ENCODE peak calls at places on chromosomes 11 and 22, in five cellular contexts. X is T47D; B is T-helper 9 cell; J is stimulated activated CD8-positive, alpha-beta memory T cell treated with anti-CD3 and anti-CD28 coated beads, Interleukin-4, amount 100 ng/mL, for 1 hour; Q is T-helper 2 cell. N is an unnamed sample.

GRCh38 chr11:33033493-33033892 is 5.9 kb upstream of the TCP11L1 start:
- DNase-seq in Q (no peak), B (no peak), J (no peak), X (no peak), N (no peak)

GRCh38 chr22:29310863-29311339 is 4.5 kb downstream of the GAS2L1 start:
- DNase-seq in B (peak; percentile 18), X (no peak), Q (peak; percentile 43), J (peak; percentile 22), N (peak; percentile 73)

GRCh38 chr11:64489831-64490441 is 101.1 kb upstream of the SLC22A12 start:
- DNase-seq in J (no peak), B (peak; percentile 21), X (peak; percentile 74), Q (peak; percentile 38), N (peak; percentile 18)

GRCh38 chr11:69385832-69386415 is 92.0 kb downstream of the MYEOV start:
- DNase-seq in B (no peak), J (no peak), Q (no peak), X (no peak), N (no peak)

GRCh38 chr11:1928891-1929541 is 9.5 kb downstream of the TNNT3 start:
- DNase-seq in B (no peak), J (no peak), X (no peak), Q (no peak), N (no peak)

GRCh38 chr11:17351171-17351509 is 460 bp upstream of the NCR3LG1 start:
- DNase-seq in Q (no peak), B (no peak), X (no peak), J (no peak), N (no peak)

GRCh38 chr11:14373941-14374646 is 15.1 kb upstream of the RRAS2 start:
- DNase-seq in B (no peak), Q (peak; percentile 30), J (no peak), X (peak; percentile 7), N (no peak)

GRCh38 chr11:128172046-128172878 is 415.1 kb downstream of the ETS1 start:
- DNase-seq in X (peak; percentile 91), Q (peak; percentile 83), B (peak; percentile 87), J (peak; percentile 78), N (peak; percentile 56)

GRCh38 chr11:94762208-94762607 is 5.9 kb upstream of the AMOTL1 start:
- DNase-seq in J (no peak), B (no peak), X (peak; percentile 64), Q (no peak), N (no peak)

GRCh38 chr11:122661182-122661945 is 5.8 kb downstream of the UBASH3B start:
- DNase-seq in X (peak; percentile 61), Q (no peak), J (no peak), B (no peak), N (no peak)

GRCh38 chr11:72069787-72070251 is 10.5 kb downstream of the NUMA1 start:
- DNase-seq in X (peak; percentile 82), Q (no peak), B (no peak), J (no peak), N (peak; percentile 71)

GRCh38 chr22:37674951-37675929 is at the start of gene LGALS1:
- DNase-seq in B (peak; percentile 53), Q (peak; percentile 90), J (peak; percentile 33), X (peak; percentile 96), N (peak; percentile 88)

GRCh38 chr22:38935616-38936015 is 21.8 kb upstream of the APOBEC3A start:
- DNase-seq in X (no peak), J (no peak), B (no peak), Q (no peak), N (no peak)